ENCODE peak calls at places on chromosomes 7 and 10, in four cellular contexts. U, M, G and C are unnamed samples.

GRCh38 chr10:69866688-69867461 is 65.2 kb downstream of the COL13A1 start:
- DNase-seq in U (no peak), M (no peak), G (peak; percentile 21), C (peak; percentile 66)

GRCh38 chr7:38330861-38331709 is 57.6 kb upstream of the TARP start:
- DNase-seq in U (peak; percentile 75), M (no peak), G (no peak), C (no peak)

GRCh38 chr7:140732436-140732835 is 35.9 kb downstream of the NDUFB2 start:
- DNase-seq in U (no peak), M (no peak), G (no peak), C (no peak)

GRCh38 chr7:149423441-149423970 is 37.4 kb downstream of the ZNF777 start:
- DNase-seq in U (no peak), M (no peak), G (no peak), C (no peak)

GRCh38 chr7:128811631-128812430 is 18.4 kb upstream of the FLNC start:
- DNase-seq in U (peak; percentile 5), M (no peak), G (no peak), C (no peak)

GRCh38 chr7:39530996-39531395 is 35.2 kb upstream of the YAE1 start:
- DNase-seq in U (no peak), M (no peak), G (no peak), C (no peak)

GRCh38 chr7:121157885-121158590 is 169.5 kb downstream of the CPED1 start:
- DNase-seq in U (no peak), M (no peak), G (no peak), C (no peak)

GRCh38 chr10:70234668-70235447 is 1.6 kb upstream of the PPA1 start:
- DNase-seq in U (peak; percentile 15), M (no peak), G (no peak), C (no peak)

GRCh38 chr10:1287493-1288480 is 231.6 kb downstream of the WDR37 start:
- DNase-seq in U (peak; percentile 69), M (no peak), G (no peak), C (no peak)

GRCh38 chr10:13956826-13957225 is 370.1 kb downstream of the PRPF18 start:
- DNase-seq in U (no peak), M (no peak), G (peak; percentile 22), C (peak; percentile 8)

GRCh38 chr7:151452680-151453325 is 12.9 kb upstream of the CRYGN start:
- DNase-seq in U (no peak), M (no peak), G (no peak), C (no peak)

GRCh38 chr7:117035463-117035862 is 82.2 kb downstream of the ST7 start:
- DNase-seq in U (no peak), M (no peak), G (no peak), C (no peak)

GRCh38 chr10:11242443-11243386 is 225.0 kb downstream of the CELF2 start:
- DNase-seq in U (peak; percentile 74), M (no peak), G (no peak), C (no peak)

GRCh38 chr10:22427890-22428571 is 82.7 kb downstream of the SPAG6 start:
- DNase-seq in U (no peak), M (no peak), G (no peak), C (no peak)

GRCh38 chr10:75814071-75814470 is 382.6 kb downstream of the LRMDA start:
- DNase-seq in U (no peak), M (no peak), G (no peak), C (no peak)

GRCh38 chr10:27658788-27659187 is 86.8 kb downstream of the MKX start:
- DNase-seq in U (no peak), M (no peak), G (no peak), C (no peak)

GRCh38 chr7:120442838-120443237 is 169.9 kb downstream of the KCND2 start:
- DNase-seq in U (no peak), M (no peak), G (no peak), C (no peak)

GRCh38 chr10:72834183-72834825 is 59.2 kb upstream of the OIT3 start:
- DNase-seq in U (peak; percentile 52), M (no peak), G (peak; percentile 32), C (peak; percentile 43)

GRCh38 chr7:46812047-46812672 is 769.8 kb downstream of the TNS3 start:
- DNase-seq in U (no peak), M (no peak), G (no peak), C (no peak)